ENCODE peak calls at places on chromosomes 1 and 21, in five cellular contexts. R is trophoblast cell, M is IMR-90, E is mesendoderm, V is H9. Z is an unnamed sample.

GRCh38 chr1:115595279-115596079 is 46.3 kb upstream of the VANGL1 start:
- DNase-seq in R (peak; percentile 94), M (peak; percentile 96), E (peak; percentile 91), V (peak; percentile 90), Z (peak; percentile 92)

GRCh38 chr1:13756557-13757315 is 56.7 kb downstream of the PRDM2 start:
- DNase-seq in R (no peak), M (no peak), E (no peak), V (no peak), Z (no peak)

GRCh38 chr21:42364304-42364865 is 1.9 kb downstream of the TFF1 start:
- DNase-seq in R (peak; percentile 74), M (no peak), E (no peak), V (no peak), Z (no peak)

GRCh38 chr1:116759636-116760035 is 5.4 kb downstream of the CD2 start:
- DNase-seq in R (no peak), M (no peak), E (no peak), V (no peak), Z (peak; percentile 14)

GRCh38 chr1:85544689-85545203 is 35.8 kb upstream of the CCN1 start:
- DNase-seq in R (no peak), M (peak; percentile 66), E (peak; percentile 79), V (no peak), Z (no peak)

GRCh38 chr1:62995173-62995572 is 211.2 kb downstream of the ATG4C start:
- DNase-seq in R (no peak), M (no peak), E (no peak), V (no peak), Z (no peak)

GRCh38 chr1:162161921-162162550 is 92.5 kb downstream of the NOS1AP start:
- DNase-seq in R (peak; percentile 88), M (no peak), E (no peak), V (no peak), Z (no peak)

GRCh38 chr1:64194168-64195088 is 9.0 kb upstream of the UBE2U start:
- DNase-seq in R (no peak), M (no peak), E (no peak), V (no peak), Z (no peak)

GRCh38 chr1:224340711-224341384 is 10.9 kb upstream of the NVL start:
- DNase-seq in R (no peak), M (no peak), E (peak; percentile 50), V (peak; percentile 76), Z (peak; percentile 79)

GRCh38 chr1:29124366-29125236 is 898 bp upstream of the TMEM200B start:
- DNase-seq in R (peak; percentile 81), M (peak; percentile 60), E (peak; percentile 96), V (peak; percentile 91), Z (peak; percentile 93)

GRCh38 chr1:216606047-216606637 is 117.1 kb downstream of the ESRRG start:
- DNase-seq in R (no peak), M (no peak), E (peak; percentile 91), V (no peak), Z (no peak)

GRCh38 chr1:147169840-147170674 is 2.2 kb downstream of the PRKAB2 start:
- DNase-seq in R (peak; percentile 13), M (no peak), E (no peak), V (no peak), Z (no peak)

GRCh38 chr1:107467286-107467685 is 326.4 kb downstream of the NTNG1 start:
- DNase-seq in R (no peak), M (no peak), E (no peak), V (no peak), Z (no peak)

GRCh38 chr1:118786454-118787155 is 201.5 kb downstream of the TBX15 start:
- DNase-seq in R (no peak), M (no peak), E (peak; percentile 6), V (no peak), Z (no peak)

GRCh38 chr1:118785246-118785645 is 202.9 kb downstream of the TBX15 start:
- DNase-seq in R (no peak), M (no peak), E (no peak), V (no peak), Z (no peak)

GRCh38 chr1:118783095-118783758 is 204.9 kb downstream of the TBX15 start:
- DNase-seq in R (no peak), M (no peak), E (peak; percentile 3), V (no peak), Z (no peak)

GRCh38 chr1:118791094-118791691 is 196.9 kb downstream of the TBX15 start:
- DNase-seq in R (no peak), M (no peak), E (no peak), V (no peak), Z (no peak)

DNA sequence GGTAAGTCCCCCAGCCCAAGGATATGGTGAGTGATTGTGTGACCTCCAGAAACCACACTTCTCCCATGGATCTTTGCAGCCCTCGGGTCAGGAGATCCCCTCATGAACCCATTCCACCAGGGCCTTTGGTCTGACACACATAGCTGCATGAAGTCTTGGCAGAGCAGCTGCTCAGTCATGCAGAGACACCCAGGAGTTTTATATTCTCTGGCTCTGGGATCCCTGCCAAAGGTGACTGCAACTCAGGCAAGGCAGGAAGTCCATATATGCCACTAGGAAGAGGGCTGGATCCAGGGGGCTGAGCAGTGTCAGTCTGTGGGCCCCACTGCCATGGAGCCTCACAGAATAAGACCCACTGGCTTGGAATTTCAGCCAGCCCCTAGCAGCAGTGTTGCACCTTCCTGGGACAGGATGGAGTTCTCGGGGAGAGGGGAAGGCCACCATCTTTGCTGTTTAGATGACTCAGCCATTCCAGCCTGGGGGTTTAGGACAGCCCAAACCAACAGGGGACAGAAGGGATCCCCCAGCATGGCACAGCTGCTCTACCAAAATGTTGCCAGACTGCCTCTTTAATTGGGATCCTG is 199.7 kb downstream of the TBX15 start:
- DNase-seq in R (no peak), M (no peak), E (no peak), V (no peak), Z (no peak)
- H2AK5ac ChIP-seq in R (no peak overlapping the region), M (no peak overlapping the region), E (no peak overlapping the region), V (no peak overlapping the region), Z (no peak overlapping the region)

GRCh38 chr1:1982379-1983232 is 21.0 kb downstream of the CFAP74 start:
- DNase-seq in R (no peak), M (no peak), E (no peak), V (no peak), Z (no peak)
- H2AK5ac ChIP-seq in R (no peak overlapping the region), M (no peak overlapping the region), E (no peak overlapping the region), V (no peak overlapping the region), Z (no peak overlapping the region)

GRCh38 chr1:178999061-178999460 is 26.6 kb upstream of the FAM20B start:
- DNase-seq in R (no peak), M (no peak), E (no peak), V (no peak), Z (no peak)

GRCh38 chr1:178998295-178998694 is 27.4 kb upstream of the FAM20B start:
- DNase-seq in R (no peak), M (no peak), E (no peak), V (no peak), Z (no peak)

GRCh38 chr1:179002552-179003345 is 22.9 kb upstream of the FAM20B start:
- DNase-seq in R (peak; percentile 80), M (peak; percentile 52), E (peak; percentile 93), V (peak; percentile 94), Z (peak; percentile 82)

GRCh38 chr1:179003474-179004066 is 22.1 kb upstream of the FAM20B start:
- DNase-seq in R (no peak), M (no peak), E (peak; percentile 7), V (no peak), Z (no peak)

DNA sequence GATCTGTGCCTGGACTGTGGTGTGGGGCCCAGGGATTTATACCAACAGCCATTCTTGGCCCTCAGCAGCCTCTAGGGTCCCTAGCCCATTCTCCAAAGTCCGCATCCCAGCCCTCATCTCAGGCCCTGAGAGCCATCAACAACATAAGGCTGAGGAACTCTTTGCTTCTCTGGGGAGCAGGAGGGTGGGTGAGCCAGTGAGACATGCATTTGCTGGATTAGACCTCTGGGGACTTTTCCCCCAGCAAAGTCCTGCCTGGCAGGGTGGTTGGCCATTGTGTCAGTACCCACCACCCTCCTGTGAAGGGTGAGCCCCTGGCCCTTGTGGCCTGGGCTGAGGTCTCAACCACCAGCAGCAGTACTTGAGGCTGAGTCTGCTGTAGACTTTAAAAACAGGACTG is 24.2 kb upstream of the FAM20B start:
- DNase-seq in R (no peak), M (no peak), E (peak; percentile 7), V (no peak), Z (no peak)
- H2AK5ac ChIP-seq in R (no peak overlapping the region), M (no peak overlapping the region), E (no peak overlapping the region), V (no peak overlapping the region), Z (no peak overlapping the region)

GRCh38 chr1:18886003-18886335 is 16.4 kb downstream of the ALDH4A1 start:
- DNase-seq in R (no peak), M (peak; percentile 59), E (no peak), V (no peak), Z (no peak)
- H2AK5ac ChIP-seq in R (no peak overlapping the region), M (peak overlapping the region; percentile 80), E (no peak overlapping the region), V (no peak overlapping the region), Z (no peak overlapping the region)

DNA sequence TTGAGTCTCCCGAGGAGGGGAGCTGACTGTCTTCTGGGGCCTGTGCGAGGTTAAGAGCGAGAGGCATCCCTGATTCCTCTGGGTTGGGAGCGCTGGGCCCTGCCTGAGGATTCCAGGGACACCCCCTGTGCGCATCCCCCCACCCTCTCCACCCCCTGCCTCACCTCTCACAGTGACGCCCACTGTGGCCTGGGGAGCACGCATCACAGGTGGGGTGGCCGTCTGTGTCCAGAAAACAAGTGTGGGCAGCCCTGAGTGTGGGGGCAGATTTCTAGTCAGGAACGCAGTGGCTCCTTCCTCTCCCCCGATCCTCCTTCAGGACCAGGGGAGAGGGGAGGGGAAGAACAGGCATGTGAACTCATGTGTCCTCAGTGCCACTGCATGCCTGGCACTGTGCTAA is 61.7 kb downstream of the LDLRAD2 start:
- DNase-seq in R (no peak), M (no peak), E (no peak), V (no peak), Z (no peak)
- H2AK5ac ChIP-seq in R (no peak overlapping the region), M (no peak overlapping the region), E (no peak overlapping the region), V (no peak overlapping the region), Z (no peak overlapping the region)